ENCODE peak calls at places on chromosomes 13 and 19, in seven cellular contexts. L is heart left ventricle, D is lower leg skin, I is cardiac fibroblast, O is IMR-90, M is HCT116, V is uterus. Q is an unnamed sample.

GRCh38 chr19:3822683-3823344 is 36.6 kb upstream of the MATK start:
- DNase-seq in I (no peak), D (no peak), O (no peak), M (no peak), V (no peak), L (no peak), Q (no peak)

GRCh38 chr19:46478356-46478986 is 7.1 kb upstream of the PNMA8A start:
- DNase-seq in D (no peak), I (peak), M (no peak), O (peak), L (no peak), V (no peak), Q (peak)

GRCh38 chr19:55526216-55527196 is 10.4 kb downstream of the SBK2 start:
- DNase-seq in M (no peak), L (peak), V (peak), I (peak), O (peak), D (no peak), Q (peak)

GRCh38 chr13:86020350-86021002 is 221.3 kb upstream of the SLITRK6 start:
- DNase-seq in L (no peak), D (no peak), O (peak), I (peak), M (no peak), V (no peak), Q (peak)

GRCh38 chr13:92321174-92321573 is 905.4 kb upstream of the GPC6 start:
- DNase-seq in I (no peak), V (no peak), L (no peak), M (no peak), D (peak), O (no peak), Q (no peak)

GRCh38 chr13:27271572-27272096 is 1.0 kb downstream of the RASL11A start:
- DNase-seq in V (no peak), O (no peak), D (no peak), I (no peak), L (no peak), M (no peak), Q (no peak)

GRCh38 chr19:6663236-6664187 is 6.4 kb downstream of the TNFSF14 start:
- DNase-seq in O (no peak), V (no peak), I (peak), L (no peak), M (no peak), D (no peak), Q (no peak)

GRCh38 chr13:99018418-99019180 is 40.7 kb upstream of the DOCK9 start:
- DNase-seq in I (peak), V (no peak), L (no peak), D (no peak), O (peak), M (no peak), Q (peak)

GRCh38 chr13:28423010-28423409 is 71.9 kb downstream of the FLT1 start:
- DNase-seq in L (peak), V (no peak), O (no peak), M (no peak), D (no peak), I (no peak), Q (no peak)

GRCh38 chr13:78618411-78618810 is 15.1 kb upstream of the POU4F1 start:
- DNase-seq in M (no peak), D (no peak), I (no peak), V (no peak), L (no peak), O (no peak), Q (no peak)

GRCh38 chr13:28120317-28120716 is 18.0 kb upstream of the PAN3 start:
- DNase-seq in L (no peak), D (no peak), V (no peak), O (no peak), I (no peak), M (no peak), Q (no peak)

GRCh38 chr19:7690779-7691258 is 10.2 kb downstream of the TRAPPC5 start:
- DNase-seq in V (no peak), L (no peak), O (no peak), M (no peak), I (no peak), D (no peak), Q (no peak)

GRCh38 chr19:1752009-1752756 is 1.1 kb upstream of the ONECUT3 start:
- DNase-seq in M (no peak), O (no peak), V (no peak), I (no peak), D (no peak), L (no peak), Q (no peak)

DNA sequence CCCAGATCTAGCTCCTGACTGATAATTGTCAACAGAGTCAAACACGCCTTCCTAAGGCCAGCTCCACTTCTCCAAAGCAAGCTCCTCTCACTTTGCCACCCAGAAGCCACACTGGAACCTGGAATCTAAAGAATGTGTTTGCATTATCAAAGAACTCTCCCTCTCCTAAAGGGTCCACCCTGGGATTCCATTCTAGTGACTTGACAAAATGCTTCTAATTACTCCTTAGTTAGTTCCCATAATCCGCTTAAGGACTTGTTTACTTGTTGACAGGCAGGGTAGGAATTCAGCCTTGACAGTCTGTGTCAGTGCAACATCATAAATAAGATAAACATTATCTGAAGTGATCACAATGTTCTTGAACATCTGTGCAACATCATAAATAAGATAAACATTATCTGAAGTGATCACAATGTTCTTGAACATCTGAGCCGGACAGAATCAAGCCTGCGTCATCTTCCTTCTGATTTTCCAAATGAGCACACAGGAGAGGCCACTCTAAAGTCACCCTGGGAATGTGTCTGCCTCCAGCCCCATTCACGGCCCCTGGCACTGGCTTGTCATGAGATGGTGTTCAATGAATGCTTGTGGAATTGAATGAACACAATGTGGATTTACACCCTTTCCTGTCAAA is 512.1 kb downstream of the IRS2 start:
- DNase-seq in L (no peak), M (no peak), V (no peak), O (peak), D (no peak), I (peak), Q (peak)
- H3K4me3 ChIP-seq in L (no peak), M (no peak), V (no peak), O (no peak), D (no peak), I (no peak), Q (no peak)

GRCh38 chr13:33662392-33662791 is 155.6 kb upstream of the RFC3 start:
- DNase-seq in L (no peak), V (no peak), D (no peak), O (no peak), I (no peak), M (no peak), Q (no peak)
- H3K4me3 ChIP-seq in L (no peak), V (no peak), D (no peak), O (no peak), I (no peak), M (no peak), Q (no peak)

DNA sequence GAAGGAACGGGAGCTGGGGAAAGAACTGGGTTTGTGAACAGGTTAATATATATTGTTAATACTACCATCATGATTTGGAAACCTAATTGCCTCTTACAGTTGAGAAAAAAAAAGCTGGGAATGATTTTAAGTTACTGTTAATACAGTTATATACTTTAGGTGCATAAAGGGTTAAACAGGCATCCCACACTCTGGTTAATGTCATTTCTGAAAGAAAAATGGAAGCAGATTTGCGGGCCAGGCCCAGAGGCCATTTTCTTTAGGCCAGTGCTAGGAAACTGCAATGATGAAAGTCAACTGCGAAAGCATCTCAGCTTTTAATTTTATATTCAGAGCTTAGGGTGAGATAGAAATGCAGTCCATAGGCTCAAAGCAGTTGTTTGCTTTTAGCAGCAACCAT is 592.7 kb downstream of the GPC6 start:
- DNase-seq in M (no peak), I (no peak), V (no peak), D (no peak), O (no peak), L (no peak), Q (no peak)
- H3K4me3 ChIP-seq in M (no peak), I (no peak), V (no peak), D (no peak), O (no peak), L (no peak), Q (no peak)

GRCh38 chr13:47898080-47898479 is 103.0 kb downstream of the SUCLA2 start:
- DNase-seq in M (no peak), L (no peak), V (no peak), O (no peak), I (no peak), D (no peak), Q (no peak)

GRCh38 chr13:47896111-47896510 is 105.0 kb downstream of the SUCLA2 start:
- DNase-seq in M (no peak), I (no peak), O (no peak), V (no peak), D (no peak), L (no peak), Q (no peak)

GRCh38 chr13:47897411-47898050 is 103.5 kb downstream of the SUCLA2 start:
- DNase-seq in L (no peak), V (no peak), O (peak), M (no peak), D (no peak), I (peak), Q (peak)

GRCh38 chr13:47893527-47893926 is 107.5 kb downstream of the SUCLA2 start:
- DNase-seq in L (no peak), I (no peak), V (no peak), M (no peak), D (no peak), O (no peak), Q (no peak)

GRCh38 chr13:47896546-47896945 is 104.5 kb downstream of the SUCLA2 start:
- DNase-seq in L (no peak), O (no peak), D (no peak), I (no peak), V (no peak), M (no peak), Q (no peak)
- H3K4me3 ChIP-seq in L (no peak), O (no peak), D (no peak), I (no peak), V (no peak), M (no peak), Q (no peak)

GRCh38 chr19:16002380-16002779 is 53.6 kb downstream of the OR10H4 start:
- DNase-seq in I (peak), O (peak), L (no peak), M (no peak), D (no peak), V (no peak), Q (no peak)
- H3K4me3 ChIP-seq in I (peak), O (peak), L (no peak), M (no peak), D (peak), V (peak), Q (no peak)

GRCh38 chr19:40692212-40692551 is 1.7 kb upstream of the NUMBL start:
- DNase-seq in D (no peak), O (no peak), I (no peak), V (no peak), L (no peak), M (no peak), Q (no peak)

GRCh38 chr19:40691421-40692211 is 1.2 kb upstream of the NUMBL start:
- DNase-seq in D (no peak), M (no peak), L (no peak), I (no peak), V (peak), O (no peak), Q (no peak)

GRCh38 chr19:40689339-40690049 is 957 bp downstream of the NUMBL start:
- DNase-seq in I (peak), M (no peak), O (no peak), V (no peak), D (no peak), L (peak), Q (no peak)

GRCh38 chr19:40690050-40690698 is at the start of gene NUMBL:
- DNase-seq in O (no peak), D (no peak), M (no peak), I (no peak), L (no peak), V (peak), Q (no peak)

DNA sequence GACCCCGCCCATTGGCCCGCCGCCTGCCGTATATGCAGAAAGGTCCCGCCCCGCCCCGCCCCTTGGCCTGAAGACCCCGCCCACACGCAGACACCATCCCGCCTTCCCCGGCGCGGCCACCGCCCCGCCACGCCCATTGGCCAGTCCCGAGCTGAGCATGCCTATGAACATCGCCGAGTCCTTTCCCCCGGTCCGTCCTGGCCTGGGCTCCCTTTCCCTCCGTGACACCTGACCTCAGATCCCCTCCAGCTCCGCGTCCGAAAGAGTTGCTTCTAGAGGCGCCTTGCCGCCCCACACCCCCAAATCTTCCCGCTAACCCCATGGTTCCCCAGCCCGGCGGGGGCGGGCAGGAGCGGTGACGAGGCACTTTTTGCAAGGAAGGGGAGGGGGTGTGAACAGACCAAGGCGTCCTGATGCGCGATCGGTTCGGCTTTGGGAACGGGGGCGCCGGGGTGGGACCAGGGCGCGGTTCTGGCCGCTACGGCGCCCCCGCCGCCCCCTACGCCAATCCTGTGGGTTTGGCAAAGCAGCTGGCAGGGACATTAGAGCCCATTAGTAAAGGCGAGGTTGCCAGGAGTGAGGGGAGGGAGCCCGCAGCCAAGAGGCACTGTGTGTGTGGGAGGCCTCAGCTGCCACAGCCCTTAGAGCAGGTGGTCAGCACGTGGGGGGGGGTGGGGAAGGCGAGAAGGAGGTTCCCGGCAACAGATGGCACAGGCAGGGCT is 409 bp upstream of the NUMBL start:
- DNase-seq in M (peak), L (peak), D (peak), I (peak), O (peak), V (peak), Q (peak)
- H3K4me3 ChIP-seq in M (peak), L (peak), D (peak), I (peak), O (peak), V (peak), Q (peak)

DNA sequence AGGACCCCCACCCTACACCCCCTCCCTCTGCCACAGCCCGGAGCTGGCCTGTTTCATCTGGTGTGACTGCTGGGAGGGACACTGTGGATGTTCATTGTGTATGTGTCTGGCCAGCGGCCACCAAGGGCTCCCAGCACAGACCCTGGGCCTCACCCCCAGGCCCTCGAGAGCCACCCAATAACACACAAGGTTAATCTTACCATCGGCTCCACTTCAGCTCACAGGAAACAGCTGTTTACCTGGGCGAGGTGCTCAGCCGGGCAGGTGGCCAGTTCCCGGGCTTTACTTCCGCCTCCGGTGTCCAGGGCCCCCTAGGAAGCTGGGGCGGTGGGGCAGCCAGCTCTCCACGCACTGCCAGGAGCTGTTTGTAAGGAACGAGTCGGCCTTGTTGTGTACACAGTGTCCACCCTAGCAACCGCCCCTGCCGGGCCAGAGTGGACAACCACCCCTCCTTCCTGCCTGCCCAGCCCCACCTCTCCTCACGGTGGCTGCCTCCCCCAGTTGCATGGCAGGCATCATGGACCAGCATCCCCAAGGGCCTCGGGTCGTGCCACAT is 49.5 kb downstream of the COMP start:
- DNase-seq in O (no peak), L (peak), I (no peak), V (peak), D (no peak), M (no peak), Q (no peak)
- H3K4me3 ChIP-seq in O (no peak), L (no peak), I (no peak), V (no peak), D (no peak), M (no peak), Q (no peak)

DNA sequence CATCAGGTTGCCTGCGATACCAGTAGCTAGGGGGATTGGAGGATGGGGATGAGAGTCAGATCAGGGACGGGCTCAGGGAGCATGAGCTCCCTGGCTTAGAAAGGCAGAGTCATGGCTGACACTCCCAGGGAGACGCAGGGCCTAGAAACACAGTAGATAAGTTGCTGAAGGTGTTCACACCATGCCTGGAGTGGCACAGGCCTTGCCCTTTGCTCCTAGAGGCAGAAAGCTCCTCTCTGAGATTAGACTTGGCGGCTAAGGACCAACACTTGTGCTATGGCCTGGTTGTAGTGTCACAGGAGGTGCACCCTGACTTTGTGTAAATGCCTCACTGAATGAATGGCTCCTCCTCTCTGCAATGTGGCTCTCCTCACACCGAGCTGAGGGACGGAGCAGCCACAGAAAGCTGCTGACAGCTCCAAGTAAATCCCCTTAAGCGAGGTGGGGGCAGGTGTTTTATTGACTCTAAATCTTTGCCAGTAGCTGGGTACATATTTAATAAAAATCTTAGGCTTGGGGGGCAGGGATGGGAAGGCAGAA is 55.1 kb downstream of the SIAH3 start:
- DNase-seq in D (peak), V (no peak), L (no peak), O (no peak), I (no peak), M (no peak), Q (no peak)
- H3K4me3 ChIP-seq in D (no peak), V (no peak), L (no peak), O (no peak), I (no peak), M (no peak), Q (no peak)